ENCODE peak calls at places on chromosomes 1 and 21, in nine cellular contexts. M is HCT116; V is Peyer's patch; K is ascending aorta; F is neural progenitor cell; P is uterus; T is GM23248; Z is kidney; X is CD4-positive, alpha-beta memory T cell. R is an unnamed sample. For H3K4me1, the result is how much of the 10 kb centered on the place peaks cover.

GRCh38 chr1:240831191-240831631 is 219.3 kb upstream of the GREM2 start:
- DNase-seq in M (no peak), V (no peak), K (no peak), F (no peak), P (no peak), T (peak), Z (no peak), X (no peak), R (no peak)

GRCh38 chr1:36771678-36772284 is 262.5 kb downstream of the GRIK3 start:
- DNase-seq in M (no peak), V (peak), K (no peak), F (peak), P (no peak), T (no peak), Z (peak), X (no peak), R (no peak)

GRCh38 chr21:35904995-35905972 is 155.0 kb downstream of the SETD4 start:
- DNase-seq in M (no peak), V (no peak), K (no peak), F (no peak), P (peak), T (peak), Z (peak), X (no peak), R (no peak)

GRCh38 chr1:43839056-43839455 is 94.5 kb upstream of the ARTN start:
- DNase-seq in M (no peak), V (no peak), K (no peak), F (no peak), P (no peak), T (no peak), Z (no peak), X (no peak), R (no peak)

GRCh38 chr1:154998818-154999650 is 3.6 kb upstream of the ZBTB7B start:
- DNase-seq in M (peak), V (peak), K (peak), F (peak), P (peak), T (peak), Z (peak), X (peak), R (no peak)

GRCh38 chr1:234969011-234969441 is 159.6 kb downstream of the TOMM20 start:
- DNase-seq in M (no peak), V (no peak), K (peak), F (peak), P (no peak), T (no peak), Z (no peak), X (no peak), R (peak)

GRCh38 chr1:193589597-193590040 is 403.2 kb upstream of the B3GALT2 start:
- DNase-seq in M (no peak), V (no peak), K (no peak), F (no peak), P (no peak), T (peak), Z (no peak), X (no peak), R (no peak)

GRCh38 chr1:108913105-108913948 is 36.5 kb downstream of the GPSM2 start:
- DNase-seq in M (no peak), V (no peak), K (no peak), F (no peak), P (no peak), T (no peak), Z (no peak), X (no peak), R (no peak)

GRCh38 chr21:39381009-39381408 is 32.1 kb upstream of the HMGN1 start:
- DNase-seq in M (no peak), V (no peak), K (no peak), F (no peak), P (no peak), T (peak), Z (no peak), X (no peak), R (no peak)

GRCh38 chr21:44865561-44866280 is 7.8 kb downstream of the PTTG1IP start:
- DNase-seq in M (no peak), V (peak), K (no peak), F (no peak), P (no peak), T (no peak), Z (peak), X (no peak), R (no peak)

GRCh38 chr1:224903955-224904354 is 25.5 kb upstream of the DNAH14 start:
- DNase-seq in M (no peak), V (no peak), K (no peak), F (no peak), P (no peak), T (no peak), Z (no peak), X (no peak), R (no peak)

GRCh38 chr1:170687625-170688024 is 23.7 kb downstream of the PRRX1 start:
- DNase-seq in M (no peak), V (no peak), K (no peak), F (no peak), P (no peak), T (peak), Z (no peak), X (no peak), R (no peak)

GRCh38 chr1:156894711-156895407 is 1.3 kb downstream of the PEAR1 start:
- DNase-seq in M (no peak), V (no peak), K (no peak), F (no peak), P (peak), T (no peak), Z (peak), X (no peak), R (peak)

GRCh38 chr1:43445618-43446387 is 7.9 kb downstream of the HYI start:
- DNase-seq in M (no peak), V (no peak), K (peak), F (no peak), P (no peak), T (no peak), Z (peak), X (no peak), R (peak)

GRCh38 chr1:1971017-1971416 is 32.6 kb downstream of the CFAP74 start:
- DNase-seq in M (no peak), V (no peak), K (no peak), F (no peak), P (no peak), T (no peak), Z (no peak), X (no peak), R (no peak)

GRCh38 chr1:204286841-204287387 is 72.8 kb downstream of the PLEKHA6 start:
- DNase-seq in M (no peak), V (no peak), K (no peak), F (no peak), P (no peak), T (peak), Z (no peak), X (peak), R (peak)

GRCh38 chr1:193241132-193241827 is 54.9 kb upstream of the B3GALT2 start:
- DNase-seq in M (no peak), V (no peak), K (no peak), F (no peak), P (no peak), T (no peak), Z (peak), X (no peak), R (no peak)

GRCh38 chr1:158112994-158113758 is 67.5 kb upstream of the CD1D start:
- DNase-seq in M (no peak), V (peak), K (no peak), F (peak), P (peak), T (peak), Z (no peak), X (no peak), R (no peak)

GRCh38 chr1:100862591-100862990 is 32.1 kb downstream of the EXTL2 start:
- DNase-seq in M (no peak), V (no peak), K (no peak), F (no peak), P (no peak), T (peak), Z (no peak), X (no peak), R (no peak)

GRCh38 chr21:46150073-46150472 is 5.3 kb downstream of the FTCD start:
- DNase-seq in M (no peak), V (no peak), K (no peak), F (no peak), P (no peak), T (no peak), Z (peak), X (peak), R (peak)

GRCh38 chr1:67020304-67020703 is 33.6 kb downstream of the SLC35D1 start:
- DNase-seq in M (no peak), V (no peak), K (no peak), F (no peak), P (no peak), T (peak), Z (no peak), X (no peak), R (no peak)

GRCh38 chr1:36306210-36306901 is at the start of gene SH3D21:
- DNase-seq in M (no peak), V (peak), K (peak), F (peak), P (peak), T (peak), Z (peak), X (peak), R (peak)

GRCh38 chr1:192553741-192554140 is 21.8 kb upstream of the RGS1 start:
- DNase-seq in M (no peak), V (no peak), K (no peak), F (no peak), P (no peak), T (no peak), Z (no peak), X (no peak), R (no peak)

GRCh38 chr1:42937836-42938595 is 20.7 kb downstream of the SLC2A1 start:
- DNase-seq in M (no peak), V (peak), K (no peak), F (no peak), P (no peak), T (no peak), Z (no peak), X (no peak), R (no peak)

DNA sequence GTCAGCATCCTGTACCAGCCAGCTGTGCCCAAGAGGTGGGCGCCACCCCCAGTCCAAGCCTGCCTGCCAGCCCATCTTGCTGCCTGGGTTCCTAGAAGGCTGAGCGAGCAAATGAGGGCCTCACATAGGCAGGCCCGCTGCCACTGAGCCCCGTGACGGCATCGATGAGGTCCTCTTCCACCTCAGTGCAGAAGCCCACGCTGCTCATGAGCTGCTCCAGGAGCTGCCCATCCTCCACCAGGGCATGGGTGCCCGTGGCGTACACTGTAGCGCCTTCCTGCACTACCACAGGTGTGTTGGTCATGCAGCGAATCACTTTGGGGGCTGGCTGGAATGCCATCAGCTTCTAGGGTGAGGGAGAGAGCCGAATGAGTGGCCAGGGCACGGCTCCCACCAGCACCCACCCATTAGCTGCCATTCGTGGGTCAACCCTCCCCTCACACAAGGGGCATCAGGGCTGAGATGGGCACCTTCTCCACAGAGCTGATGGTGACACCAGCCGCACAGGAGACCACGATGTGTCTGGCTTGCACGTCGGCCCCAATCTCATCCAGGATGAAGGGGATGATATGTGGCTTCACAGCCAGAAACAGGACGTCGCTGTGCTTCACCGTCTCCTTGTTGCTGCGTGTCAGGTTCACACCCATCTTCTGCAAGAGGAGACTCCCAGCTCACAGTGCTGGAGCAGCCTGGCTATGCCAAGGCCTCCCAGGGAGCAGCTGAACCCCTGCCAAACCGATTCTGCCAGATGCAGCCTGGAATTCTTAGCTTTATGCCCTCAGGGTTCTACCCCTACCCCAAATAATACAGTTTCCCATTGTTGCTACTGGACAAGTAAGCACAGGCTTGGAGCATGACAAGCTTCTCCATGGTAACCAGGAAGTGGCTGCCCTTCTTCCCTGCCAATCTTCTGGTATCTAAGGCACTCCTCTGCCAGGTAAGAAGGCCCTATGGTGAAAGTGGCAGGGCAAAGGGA is 2.0 kb downstream of the PYCR2 start:
- DNase-seq in M (no peak), V (no peak), K (no peak), F (no peak), P (no peak), T (no peak), Z (peak), X (no peak), R (no peak)
- H3K4me3 ChIP-seq in M (no peak), V (no peak), K (no peak), F (no peak), P (no peak), T (no peak), Z (no peak), X (no peak), R (no peak)

GRCh38 chr1:39167632-39168209 is 36.8 kb upstream of the MACF1 start:
- DNase-seq in M (no peak), V (no peak), K (no peak), F (no peak), P (no peak), T (peak), Z (no peak), X (no peak), R (peak)

GRCh38 chr1:39163469-39163868 is 41.0 kb upstream of the MACF1 start:
- DNase-seq in M (no peak), V (no peak), K (no peak), F (no peak), P (no peak), T (no peak), Z (no peak), X (no peak), R (no peak)

GRCh38 chr1:39165049-39165448 is 39.4 kb upstream of the MACF1 start:
- DNase-seq in M (no peak), V (no peak), K (no peak), F (peak), P (no peak), T (no peak), Z (no peak), X (no peak), R (no peak)

GRCh38 chr1:39165488-39165887 is 39.0 kb upstream of the MACF1 start:
- DNase-seq in M (no peak), V (no peak), K (no peak), F (no peak), P (no peak), T (no peak), Z (no peak), X (no peak), R (no peak)

DNA sequence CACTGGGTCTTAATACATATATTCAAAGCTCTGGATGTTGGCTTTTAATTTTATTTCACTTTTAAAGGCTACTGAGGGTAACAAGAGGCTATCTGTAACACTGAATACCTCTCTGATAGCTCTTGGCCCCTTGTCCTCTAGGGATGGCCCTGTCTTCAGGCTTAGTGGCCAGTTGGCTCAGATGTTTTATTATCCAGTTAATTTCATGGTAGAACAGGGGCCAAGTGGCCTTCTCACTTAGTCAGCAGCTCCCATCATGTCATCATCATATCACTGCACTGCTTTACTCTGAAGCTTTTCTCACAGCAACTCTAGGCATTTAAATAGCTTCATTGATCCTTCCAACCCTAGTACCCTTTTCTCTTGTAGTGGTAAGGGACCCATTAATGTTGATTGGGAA is 40.2 kb upstream of the MACF1 start:
- DNase-seq in M (no peak), V (no peak), K (no peak), F (no peak), P (no peak), T (no peak), Z (no peak), X (no peak), R (no peak)
- H3K4me1 ChIP-seq in M (under half), V (under half), K (under half), F (half or more), P (under half), T (under half), Z (under half), X (under half), R (under half)

GRCh38 chr1:28374297-28374696 is 4.8 kb downstream of the PHACTR4 start:
- DNase-seq in M (no peak), V (no peak), K (no peak), F (no peak), P (no peak), T (peak), Z (no peak), X (no peak), R (no peak)

GRCh38 chr1:28369518-28370219 is at the start of gene PHACTR4:
- DNase-seq in M (peak), V (peak), K (peak), F (peak), P (peak), T (peak), Z (peak), X (peak), R (peak)

GRCh38 chr1:28369225-28369517 is 369 bp upstream of the PHACTR4 start:
- DNase-seq in M (no peak), V (no peak), K (no peak), F (no peak), P (no peak), T (no peak), Z (no peak), X (no peak), R (no peak)

GRCh38 chr1:28371011-28371378 is 1.5 kb downstream of the PHACTR4 start:
- DNase-seq in M (no peak), V (no peak), K (no peak), F (no peak), P (no peak), T (peak), Z (no peak), X (no peak), R (no peak)

GRCh38 chr1:28370220-28371010 is 875 bp downstream of the PHACTR4 start:
- DNase-seq in M (no peak), V (no peak), K (peak), F (peak), P (peak), T (peak), Z (no peak), X (peak), R (no peak)
- H3K4me3 ChIP-seq in M (peak), V (peak), K (peak), F (peak), P (peak), T (peak), Z (peak), X (peak), R (peak)

DNA sequence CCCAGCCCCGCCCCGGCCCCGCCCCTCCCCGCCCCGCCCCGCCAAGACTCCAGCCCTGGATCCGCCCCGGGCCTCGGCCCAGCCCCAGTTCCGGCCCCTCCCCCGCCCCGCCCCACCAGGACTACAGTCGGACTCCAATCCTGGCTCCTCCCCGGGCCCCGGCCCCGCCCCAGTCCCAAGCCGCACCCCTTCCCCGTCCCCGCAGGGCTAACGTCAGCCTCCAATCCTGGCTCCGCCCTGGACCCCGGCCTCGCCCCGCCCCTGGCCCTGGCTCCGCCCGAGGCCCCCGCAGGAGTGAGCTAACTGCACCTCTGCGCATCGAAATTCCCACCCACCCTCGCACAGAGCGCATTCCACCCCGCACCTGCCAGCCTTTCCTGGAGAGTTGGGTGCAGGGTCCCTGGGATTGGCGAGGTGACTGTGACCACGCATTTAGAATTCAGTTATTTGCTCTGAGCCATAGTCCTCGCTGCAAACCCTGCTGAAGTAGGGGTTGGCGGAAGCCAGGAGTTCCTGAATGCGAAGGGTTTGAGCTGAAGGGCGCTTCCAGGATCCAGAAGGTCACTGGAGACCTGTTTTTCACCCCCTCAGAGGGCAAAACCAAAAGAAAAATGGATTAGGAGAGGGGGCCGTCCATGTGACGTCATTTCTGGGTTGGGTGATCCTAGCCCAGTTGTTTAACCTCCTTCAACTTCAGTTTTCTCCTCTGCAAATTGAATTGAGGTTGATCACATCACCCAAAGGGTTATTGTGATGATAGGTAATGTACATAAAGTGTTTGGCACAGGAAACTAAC is 631 bp upstream of the IGSF8 start:
- DNase-seq in M (peak), V (peak), K (peak), F (peak), P (peak), T (peak), Z (peak), X (peak), R (peak)
- H3K4me1 ChIP-seq in M (under half), V (under half), K (under half), F (under half), P (under half), T (under half), Z (under half), X (half or more), R (under half)

DNA sequence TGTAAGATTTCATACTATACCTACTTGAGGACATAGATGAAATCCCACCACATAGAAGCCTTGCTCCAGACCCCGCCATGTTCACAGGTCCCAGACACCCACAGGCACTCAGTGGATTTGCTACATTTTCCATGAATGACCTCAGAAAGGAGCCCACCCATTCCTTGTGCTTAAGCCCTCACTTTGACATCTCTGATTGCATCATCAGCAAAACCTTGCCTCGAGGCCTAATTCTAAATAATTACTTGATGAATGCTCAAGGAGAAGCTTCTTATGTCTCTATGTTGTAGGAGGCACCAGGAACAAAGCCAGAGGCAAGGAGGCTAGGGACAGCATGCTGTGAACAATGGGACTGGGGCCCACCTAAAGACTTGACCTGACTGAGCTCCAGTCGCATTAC is 12.1 kb downstream of the OVGP1 start:
- DNase-seq in M (no peak), V (no peak), K (no peak), F (no peak), P (no peak), T (no peak), Z (no peak), X (no peak), R (no peak)
- H3K4me3 ChIP-seq in M (no peak), V (no peak), K (no peak), F (no peak), P (no peak), T (no peak), Z (no peak), X (no peak), R (no peak)

GRCh38 chr1:25430666-25431494 is at the start of gene MACO1:
- DNase-seq in M (peak), V (peak), K (peak), F (peak), P (peak), T (peak), Z (peak), X (peak), R (peak)
- H3K4me1 ChIP-seq in M (under half), V (under half), K (under half), F (under half), P (under half), T (under half), Z (under half), X (under half), R (under half)

R was measured in right lobe of liver.